ENCODE peak calls at places on chromosomes 6 and 20, in ten cellular contexts. X is foreskin fibroblast; I is BJ; A is WTC11; M is mucosa of descending colon; U is neural crest cell; W is CD4-positive, alpha-beta T cell; H is heart right ventricle; Q is stomach; E is HCT116. C is an unnamed sample.
A peak's percentile ranks its signal among the peaks of the same experiment; 100 is the strongest.

GRCh38 chr6:123380257-123380656 is 256.5 kb downstream of the TRDN start:
- DNase-seq in X (no peak), I (no peak), A (no peak), M (no peak), U (peak; percentile 4), W (no peak), H (no peak), Q (no peak), E (no peak), C (peak; percentile 33)

GRCh38 chr20:32493356-32493755 is 91.8 kb downstream of the NOL4L start:
- DNase-seq in X (no peak), I (no peak), A (no peak), M (no peak), U (no peak), W (no peak), H (no peak), Q (no peak), E (no peak), C (no peak)

GRCh38 chr6:22878706-22879105 is 309.3 kb downstream of the HDGFL1 start:
- DNase-seq in X (no peak), I (no peak), A (no peak), M (no peak), U (no peak), W (no peak), H (no peak), Q (no peak), E (no peak), C (no peak)

GRCh38 chr20:61354501-61354900 is 102.4 kb downstream of the CDH4 start:
- DNase-seq in X (no peak), I (no peak), A (no peak), M (no peak), U (no peak), W (no peak), H (no peak), Q (no peak), E (no peak), C (no peak)

GRCh38 chr6:165232277-165232654 is 77.1 kb downstream of the C6orf118 start:
- DNase-seq in X (no peak), I (no peak), A (no peak), M (no peak), U (no peak), W (no peak), H (no peak), Q (no peak), E (no peak), C (no peak)

GRCh38 chr6:154996841-154997311 is 1.8 kb downstream of the TIAM2 start:
- DNase-seq in X (no peak), I (no peak), A (no peak), M (no peak), U (no peak), W (no peak), H (no peak), Q (no peak), E (no peak), C (no peak)

GRCh38 chr20:38806855-38807655 is 1.6 kb downstream of the PPP1R16B start:
- DNase-seq in X (no peak), I (no peak), A (peak; percentile 27), M (peak; percentile 18), U (no peak), W (peak; percentile 28), H (no peak), Q (no peak), E (no peak), C (no peak)

GRCh38 chr6:1329708-1330107 is 17.8 kb downstream of the FOXQ1 start:
- DNase-seq in X (no peak), I (no peak), A (no peak), M (no peak), U (no peak), W (no peak), H (no peak), Q (no peak), E (no peak), C (no peak)

GRCh38 chr6:41727705-41728072 is 7.7 kb downstream of the TFEB start:
- DNase-seq in X (no peak), I (no peak), A (no peak), M (no peak), U (no peak), W (no peak), H (no peak), Q (no peak), E (no peak), C (no peak)

GRCh38 chr6:41723178-41723935 is 12.1 kb downstream of the TFEB start:
- DNase-seq in X (peak; percentile 92), I (peak; percentile 71), A (peak; percentile 36), M (peak; percentile 57), U (no peak), W (no peak), H (peak; percentile 78), Q (peak; percentile 59), E (no peak), C (peak; percentile 84)

GRCh38 chr6:41723936-41724637 is 11.3 kb downstream of the TFEB start:
- DNase-seq in X (no peak), I (no peak), A (no peak), M (no peak), U (no peak), W (no peak), H (no peak), Q (no peak), E (no peak), C (no peak)

GRCh38 chr6:41726876-41727275 is 8.5 kb downstream of the TFEB start:
- DNase-seq in X (no peak), I (no peak), A (no peak), M (no peak), U (no peak), W (no peak), H (no peak), Q (no peak), E (no peak), C (no peak)

GRCh38 chr6:41724638-41725501 is 10.5 kb downstream of the TFEB start:
- DNase-seq in X (no peak), I (no peak), A (no peak), M (no peak), U (no peak), W (no peak), H (no peak), Q (no peak), E (no peak), C (no peak)
- TF ChIP-seq CTCF in X (no peak), I (no peak), A (no peak), M (no peak), U (no peak), W (no peak), H (no peak), Q (no peak), E (peak; percentile 3), C (no peak)

GRCh38 chr6:106124437-106125423 is 38.6 kb downstream of the PRDM1 start:
- DNase-seq in X (no peak), I (no peak), A (no peak), M (no peak), U (no peak), W (no peak), H (no peak), Q (no peak), E (no peak), C (no peak)

GRCh38 chr6:106122941-106123337 is 36.8 kb downstream of the PRDM1 start:
- DNase-seq in X (no peak), I (no peak), A (no peak), M (no peak), U (no peak), W (no peak), H (no peak), Q (no peak), E (no peak), C (no peak)

GRCh38 chr6:106125925-106126435 is 39.8 kb downstream of the PRDM1 start:
- DNase-seq in X (no peak), I (no peak), A (no peak), M (peak; percentile 56), U (no peak), W (no peak), H (no peak), Q (no peak), E (no peak), C (no peak)

GRCh38 chr6:106122306-106122940 is 36.3 kb downstream of the PRDM1 start:
- DNase-seq in X (no peak), I (no peak), A (no peak), M (no peak), U (no peak), W (no peak), H (no peak), Q (no peak), E (no peak), C (no peak)

DNA sequence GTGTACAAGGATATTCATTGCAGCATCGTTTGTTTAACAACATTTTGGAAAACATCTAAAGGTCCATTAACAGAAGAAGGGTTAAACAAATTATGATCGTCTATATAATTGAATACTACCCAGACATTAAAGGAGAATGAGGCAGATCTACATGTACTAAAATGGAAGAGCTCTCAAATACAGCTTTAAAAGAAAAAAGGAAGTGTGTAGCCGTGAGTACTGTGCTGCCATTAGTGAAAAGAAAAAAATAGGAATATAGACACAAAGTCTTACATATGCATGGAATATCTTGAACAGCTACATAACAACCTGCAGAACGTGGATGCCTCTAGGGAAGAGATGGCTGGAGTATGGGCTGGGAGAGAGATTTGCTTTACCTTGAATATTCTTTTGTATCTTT is 37.9 kb downstream of the PRDM1 start:
- DNase-seq in X (no peak), I (no peak), A (no peak), M (no peak), U (no peak), W (no peak), H (no peak), Q (no peak), E (no peak), C (no peak)
- TF ChIP-seq CTCF in X (no peak), I (no peak), A (no peak), M (no peak), U (no peak), W (no peak), H (no peak), Q (no peak), E (no peak), C (no peak)

GRCh38 chr6:25469797-25470388 is 182.1 kb upstream of the SCGN start:
- DNase-seq in X (no peak), I (no peak), A (no peak), M (no peak), U (no peak), W (no peak), H (no peak), Q (no peak), E (no peak), C (no peak)
- TF ChIP-seq CTCF in X (no peak), I (peak; percentile 20), A (no peak), M (no peak), U (peak; percentile 55), W (no peak), H (no peak), Q (no peak), E (peak; percentile 16), C (no peak)

GRCh38 chr6:88763160-88763559 is 200.3 kb downstream of the RNGTT start:
- DNase-seq in X (no peak), I (no peak), A (no peak), M (no peak), U (no peak), W (no peak), H (no peak), Q (no peak), E (no peak), C (no peak)

GRCh38 chr6:88760091-88760490 is 203.3 kb downstream of the RNGTT start:
- DNase-seq in X (no peak), I (no peak), A (no peak), M (no peak), U (no peak), W (no peak), H (no peak), Q (no peak), E (no peak), C (no peak)

DNA sequence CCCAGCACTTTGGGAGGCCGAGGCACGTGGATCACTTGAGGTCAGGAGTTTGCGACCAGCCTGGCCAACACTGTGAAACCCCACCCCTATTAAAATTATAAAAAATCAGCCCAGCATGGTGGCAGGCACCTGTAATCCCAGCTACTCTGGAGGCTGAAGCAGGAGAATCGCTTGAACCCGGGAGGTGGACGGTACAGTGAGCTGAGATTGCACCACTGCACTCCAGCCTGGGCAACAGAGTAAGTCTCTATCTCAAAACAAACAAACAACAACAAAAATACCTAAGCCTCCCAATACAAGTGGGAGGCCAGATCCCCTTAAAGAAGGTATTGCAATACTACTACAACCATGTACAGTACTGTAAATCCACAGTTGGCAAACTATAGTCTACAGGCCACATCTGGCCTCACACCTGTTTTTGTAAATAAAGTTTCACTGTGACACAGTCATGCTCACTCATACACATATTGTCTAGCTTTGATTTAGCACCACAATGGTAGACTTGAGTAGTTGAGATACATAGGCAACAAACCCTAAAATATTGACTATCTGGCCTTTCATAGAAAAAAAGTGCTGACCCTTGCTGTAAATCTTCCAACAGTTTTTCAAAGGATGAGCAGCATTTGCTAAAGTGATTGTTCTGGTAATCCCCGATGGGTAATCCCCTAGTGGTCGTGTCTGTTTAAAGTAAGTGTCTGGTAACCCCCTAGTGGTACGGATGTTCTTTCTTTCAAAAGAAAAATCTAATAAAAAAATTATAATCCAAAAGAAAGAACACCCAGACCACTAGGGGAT is 202.0 kb downstream of the RNGTT start:
- DNase-seq in X (no peak), I (no peak), A (no peak), M (no peak), U (no peak), W (no peak), H (no peak), Q (no peak), E (no peak), C (no peak)
- TF ChIP-seq CTCF in X (no peak), I (no peak), A (no peak), M (no peak), U (no peak), W (no peak), H (no peak), Q (no peak), E (no peak), C (no peak)